ENCODE peak calls at places on chromosome 18, in eight cellular contexts. Z is body of pancreas, U is endodermal cell, Y is tibial artery, P is dorsolateral prefrontal cortex, D is chondrocyte, M is AG09319, R is AG10803. A is an unnamed sample.

GRCh38 chr18:67496469-67496868 is 20.1 kb downstream of the DSEL start:
- DNase-seq in Z (no peak), U (no peak), Y (no peak), P (no peak), D (no peak), M (no peak), R (no peak), A (peak; percentile 68)

GRCh38 chr18:80175451-80176235 is 66.6 kb downstream of the ADNP2 start:
- DNase-seq in Z (no peak), U (no peak), Y (peak; percentile 51), P (no peak), D (no peak), M (no peak), R (no peak), A (no peak)

GRCh38 chr18:9449987-9450386 is 25.3 kb upstream of the RALBP1 start:
- DNase-seq in Z (no peak), U (no peak), Y (no peak), P (no peak), D (no peak), M (no peak), R (no peak), A (no peak)

GRCh38 chr18:55763298-55763697 is 175.3 kb upstream of the TCF4 start:
- DNase-seq in Z (no peak), U (no peak), Y (no peak), P (no peak), D (no peak), M (no peak), R (peak; percentile 50), A (no peak)

GRCh38 chr18:79694895-79695213 is 15.3 kb downstream of the CTDP1 start:
- DNase-seq in Z (no peak), U (no peak), Y (no peak), P (no peak), D (peak; percentile 22), M (no peak), R (no peak), A (no peak)

GRCh38 chr18:50401888-50402287 is 27.0 kb downstream of the SKA1 start:
- DNase-seq in Z (peak; percentile 97), U (peak; percentile 86), Y (no peak), P (no peak), D (no peak), M (no peak), R (peak; percentile 13), A (no peak)

GRCh38 chr18:45565280-45565970 is 49.9 kb upstream of the SLC14A2 start:
- DNase-seq in Z (no peak), U (no peak), Y (no peak), P (no peak), D (no peak), M (no peak), R (peak; percentile 39), A (no peak)

GRCh38 chr18:62767321-62767720 is 52.0 kb downstream of the PHLPP1 start:
- DNase-seq in Z (no peak), U (no peak), Y (no peak), P (no peak), D (no peak), M (no peak), R (peak; percentile 40), A (no peak)

GRCh38 chr18:44557626-44558151 is 123.0 kb upstream of the SETBP1 start:
- DNase-seq in Z (no peak), U (no peak), Y (no peak), P (no peak), D (no peak), M (no peak), R (no peak), A (no peak)

GRCh38 chr18:39599251-39599650 is 2033.7 kb upstream of the CELF4 start:
- DNase-seq in Z (no peak), U (no peak), Y (no peak), P (no peak), D (no peak), M (no peak), R (no peak), A (no peak)

GRCh38 chr18:58124475-58124874 is 80.4 kb downstream of the NEDD4L start:
- DNase-seq in Z (no peak), U (no peak), Y (no peak), P (no peak), D (no peak), M (no peak), R (no peak), A (no peak)

GRCh38 chr18:58125756-58126155 is 81.7 kb downstream of the NEDD4L start:
- DNase-seq in Z (no peak), U (no peak), Y (no peak), P (no peak), D (no peak), M (no peak), R (no peak), A (no peak)

GRCh38 chr18:58128286-58129018 is 84.4 kb downstream of the NEDD4L start:
- DNase-seq in Z (peak; percentile 64), U (no peak), Y (no peak), P (no peak), D (no peak), M (no peak), R (no peak), A (no peak)

GRCh38 chr18:58129019-58129374 is 85.0 kb downstream of the NEDD4L start:
- DNase-seq in Z (peak; percentile 70), U (no peak), Y (no peak), P (no peak), D (no peak), M (no peak), R (no peak), A (no peak)

GRCh38 chr18:58125183-58125582 is 81.2 kb downstream of the NEDD4L start:
- DNase-seq in Z (no peak), U (no peak), Y (no peak), P (no peak), D (no peak), M (no peak), R (peak; percentile 6), A (no peak)
- TF ChIP-seq CTCF in Z (no peak), U (peak; percentile 51), Y (no peak), P (no peak), D (peak; percentile 32), M (no peak), R (no peak), A (no peak)

DNA sequence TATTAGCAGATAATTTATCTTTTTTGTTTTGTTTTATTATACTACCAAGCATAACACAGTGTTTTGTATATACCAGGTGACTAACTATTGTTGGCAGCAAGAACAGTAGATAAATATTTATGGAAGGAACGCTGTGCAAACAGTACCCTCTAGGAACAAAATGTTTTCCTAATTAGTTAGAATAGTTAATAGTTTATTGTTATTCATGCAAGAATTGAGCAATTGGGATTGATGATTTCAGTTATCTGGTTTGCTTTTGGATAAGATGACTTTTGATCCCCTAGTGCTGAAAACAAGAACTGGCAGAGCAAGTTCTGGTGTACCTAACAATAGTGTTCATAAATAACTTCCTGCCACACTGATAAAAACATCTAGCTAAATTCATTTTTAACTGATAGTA is 323.3 kb downstream of the TGIF1 start:
- DNase-seq in Z (peak; percentile 15), U (no peak), Y (no peak), P (no peak), D (no peak), M (no peak), R (no peak), A (no peak)
- TF ChIP-seq CTCF in Z (peak; percentile 18), U (peak; percentile 44), Y (no peak), P (no peak), D (no peak), M (no peak), R (no peak), A (no peak)

GRCh38 chr18:23617412-23618009 is 31.2 kb upstream of the NPC1 start:
- DNase-seq in Z (no peak), U (no peak), Y (no peak), P (no peak), D (no peak), M (no peak), R (no peak), A (no peak)

GRCh38 chr18:23618862-23619387 is 32.6 kb upstream of the NPC1 start:
- DNase-seq in Z (no peak), U (peak; percentile 90), Y (no peak), P (no peak), D (no peak), M (no peak), R (no peak), A (no peak)

GRCh38 chr18:23623040-23623439 is 36.7 kb upstream of the NPC1 start:
- DNase-seq in Z (no peak), U (no peak), Y (no peak), P (no peak), D (no peak), M (no peak), R (no peak), A (no peak)

GRCh38 chr18:23616258-23616657 is 30.0 kb upstream of the NPC1 start:
- DNase-seq in Z (no peak), U (no peak), Y (no peak), P (no peak), D (no peak), M (no peak), R (no peak), A (no peak)

DNA sequence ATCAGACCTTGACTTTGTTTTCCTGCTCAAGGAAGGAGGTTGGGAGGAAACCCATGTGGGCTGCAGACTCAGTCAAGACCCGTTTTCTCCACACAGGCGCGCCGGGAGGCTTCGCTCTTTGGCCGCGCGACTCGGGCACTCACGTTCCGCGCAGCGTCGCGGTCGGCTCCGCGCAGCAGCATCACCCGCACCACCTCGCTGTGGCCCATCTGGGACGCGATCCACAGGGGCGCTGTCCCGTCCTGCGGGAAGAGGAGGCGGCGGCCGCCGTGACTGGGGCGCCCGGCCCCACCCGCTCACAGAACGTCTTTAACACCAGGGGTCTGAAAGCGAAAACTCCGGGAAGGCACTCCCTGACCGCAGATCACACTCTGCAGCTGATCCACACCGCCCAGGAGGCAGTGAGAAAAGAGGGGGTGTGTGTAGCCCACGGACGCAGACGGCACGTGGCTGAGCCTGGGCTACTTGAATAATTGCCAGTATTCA is 33.1 kb upstream of the NPC1 start:
- DNase-seq in Z (peak; percentile 29), U (no peak), Y (no peak), P (peak; percentile 6), D (no peak), M (no peak), R (peak; percentile 23), A (no peak)
- TF ChIP-seq CTCF in Z (no peak), U (no peak), Y (no peak), P (no peak), D (peak; percentile 35), M (no peak), R (no peak), A (no peak)

GRCh38 chr18:72452328-72452727 is 91.8 kb downstream of the CBLN2 start:
- DNase-seq in Z (no peak), U (no peak), Y (no peak), P (no peak), D (no peak), M (no peak), R (no peak), A (no peak)
- TF ChIP-seq CTCF in Z (no peak), U (no peak), Y (no peak), P (no peak), D (no peak), M (no peak), R (no peak), A (no peak)